ENCODE peak calls at places on chromosomes 11 and 22, in five cellular contexts. V is neuronal stem cell, Z is OCI-LY7, Q is fibroblast of lung, F is HCT116. R is an unnamed sample.

GRCh38 chr11:62108971-62109391 is 14.8 kb upstream of the INCENP start:
- DNase-seq in V (no peak), Z (no peak), Q (no peak), F (no peak), R (no peak)

GRCh38 chr11:13298765-13299164 is 21.2 kb downstream of the BMAL1 start:
- DNase-seq in V (no peak), Z (no peak), Q (no peak), F (no peak), R (no peak)

GRCh38 chr11:121415861-121416260 is 36.3 kb upstream of the SORL1 start:
- DNase-seq in V (no peak), Z (no peak), Q (peak), F (no peak), R (no peak)

GRCh38 chr11:21225860-21226259 is 556.5 kb downstream of the NELL1 start:
- DNase-seq in V (no peak), Z (no peak), Q (no peak), F (no peak), R (no peak)

GRCh38 chr11:78251083-78251699 is 62.5 kb downstream of the USP35 start:
- DNase-seq in V (no peak), Z (no peak), Q (peak), F (no peak), R (no peak)

GRCh38 chr11:112157274-112157766 is 6.6 kb downstream of the IL18 start:
- DNase-seq in V (no peak), Z (no peak), Q (peak), F (peak), R (no peak)

GRCh38 chr22:48068323-48068722 is 1305.9 kb downstream of the TBC1D22A start:
- DNase-seq in V (no peak), Z (no peak), Q (no peak), F (no peak), R (no peak)

GRCh38 chr22:50542416-50542927 is 3.2 kb upstream of the KLHDC7B start:
- DNase-seq in V (no peak), Z (no peak), Q (no peak), F (no peak), R (peak)

GRCh38 chr11:101470414-101470813 is 113.4 kb downstream of the TRPC6 start:
- DNase-seq in V (no peak), Z (no peak), Q (peak), F (no peak), R (no peak)

GRCh38 chr11:61488651-61489291 is 19.8 kb upstream of the LRRC10B start:
- DNase-seq in V (no peak), Z (no peak), Q (peak), F (no peak), R (no peak)

GRCh38 chr11:31264834-31265233 is 104.7 kb downstream of the DCDC1 start:
- DNase-seq in V (no peak), Z (no peak), Q (no peak), F (no peak), R (no peak)

GRCh38 chr11:11426226-11426915 is 73.3 kb upstream of the CSNK2A3 start:
- DNase-seq in V (no peak), Z (no peak), Q (no peak), F (no peak), R (no peak)

GRCh38 chr22:37777122-37777687 is 30.5 kb upstream of the GCAT start:
- DNase-seq in V (no peak), Z (peak), Q (peak), F (peak), R (peak)

DNA sequence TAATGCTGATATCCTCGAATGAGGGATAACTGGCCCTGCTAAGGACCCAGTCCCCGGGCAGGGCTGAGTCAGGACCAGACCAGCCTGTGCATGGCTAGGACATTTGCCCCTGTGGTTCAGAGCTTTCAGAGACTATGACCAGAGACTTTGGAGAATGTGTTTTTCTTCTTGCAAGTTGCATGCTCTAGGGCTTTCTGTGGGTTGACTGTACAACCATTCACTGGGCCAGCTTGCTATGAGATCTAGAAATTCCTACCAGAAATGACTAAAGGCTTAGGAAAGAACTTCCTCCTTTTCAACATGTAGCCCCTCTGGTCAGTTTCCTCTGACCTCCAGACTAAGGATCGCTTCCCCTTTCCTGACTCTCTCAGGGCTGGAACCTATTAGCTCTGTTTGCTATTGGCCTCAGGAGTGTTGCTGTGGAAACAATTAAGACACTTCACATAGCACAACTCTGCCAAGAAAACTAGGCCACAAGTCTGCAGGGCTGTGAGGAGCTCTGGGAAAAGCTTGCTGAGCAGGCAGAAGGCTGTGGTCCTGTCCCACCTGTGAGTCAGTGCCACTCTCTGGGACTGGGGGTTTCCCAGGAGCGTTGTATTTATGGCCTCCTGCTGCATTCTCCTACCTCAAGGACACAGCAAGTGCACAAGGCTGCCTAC is 10.7 kb downstream of the CRY2 start:
- DNase-seq in V (no peak), Z (no peak), Q (peak), F (no peak), R (no peak)
- H3K4me2 ChIP-seq in V (no peak), Z (no peak), Q (peak), F (no peak), R (no peak)

GRCh38 chr11:122882809-122883681 is 486 bp downstream of the JHY start:
- DNase-seq in V (peak), Z (no peak), Q (no peak), F (peak), R (no peak)
- H3K4me2 ChIP-seq in V (peak), Z (no peak), Q (peak), F (peak), R (no peak)

GRCh38 chr11:68159161-68159560 is 38.0 kb upstream of the CHKA start:
- DNase-seq in V (no peak), Z (no peak), Q (no peak), F (no peak), R (no peak)

GRCh38 chr11:68159665-68160064 is 38.5 kb upstream of the CHKA start:
- DNase-seq in V (no peak), Z (no peak), Q (no peak), F (no peak), R (no peak)

GRCh38 chr11:68160100-68160695 is 39.0 kb upstream of the CHKA start:
- DNase-seq in V (no peak), Z (no peak), Q (no peak), F (no peak), R (no peak)

GRCh38 chr11:68153742-68154141 is 32.6 kb upstream of the CHKA start:
- DNase-seq in V (no peak), Z (no peak), Q (no peak), F (no peak), R (no peak)

GRCh38 chr11:68158580-68158979 is 37.4 kb upstream of the CHKA start:
- DNase-seq in V (no peak), Z (no peak), Q (no peak), F (no peak), R (no peak)
- H3K4me2 ChIP-seq in V (no peak), Z (no peak), Q (no peak), F (no peak), R (no peak)

DNA sequence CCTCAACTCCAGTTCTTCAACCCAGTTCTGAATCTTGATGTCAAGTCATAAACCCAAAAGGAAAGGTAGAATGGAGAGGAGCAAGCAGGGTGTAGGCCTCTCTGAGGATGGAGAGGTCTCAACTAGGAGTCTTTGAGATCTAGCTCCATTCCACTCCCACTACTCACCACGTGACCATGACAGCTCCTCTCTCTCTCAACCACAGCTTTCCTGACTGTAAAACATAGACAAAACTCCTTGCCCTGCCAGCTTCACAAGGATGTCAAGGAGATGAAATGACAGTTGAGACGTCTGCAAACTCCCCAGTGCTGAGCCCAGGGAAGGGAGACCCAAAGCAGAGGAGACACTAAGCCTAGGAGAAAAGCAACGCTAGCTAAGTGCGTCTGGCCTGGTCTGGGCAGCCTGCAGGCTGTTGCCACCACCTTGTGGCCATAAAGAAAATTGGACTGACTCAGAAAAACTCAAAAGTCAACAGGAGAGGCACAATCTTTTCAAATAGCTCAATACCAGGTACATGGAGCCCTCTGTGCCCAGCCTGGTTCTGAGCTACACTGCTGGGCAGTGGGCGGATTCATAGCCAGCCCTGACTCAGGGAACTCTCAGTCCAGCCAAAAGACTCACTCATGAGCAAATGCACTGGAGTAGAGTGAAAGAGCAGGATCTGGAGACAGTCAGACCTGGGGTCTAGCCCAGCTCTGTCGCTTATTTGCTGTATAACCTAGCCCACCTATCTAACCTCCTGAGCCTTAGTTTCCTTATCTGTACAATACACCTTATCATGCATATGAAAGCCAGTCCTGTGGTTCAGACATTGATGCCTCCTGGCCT is 3.4 kb downstream of the CLPB start:
- DNase-seq in V (no peak), Z (peak), Q (peak), F (no peak), R (peak)
- H3K4me2 ChIP-seq in V (no peak), Z (peak), Q (no peak), F (no peak), R (peak)

GRCh38 chr22:23893957-23894709 is at the start of gene MIF:
- DNase-seq in V (peak), Z (peak), Q (peak), F (peak), R (peak)
- H3K4me2 ChIP-seq in V (peak), Z (peak), Q (peak), F (peak), R (peak)

DNA sequence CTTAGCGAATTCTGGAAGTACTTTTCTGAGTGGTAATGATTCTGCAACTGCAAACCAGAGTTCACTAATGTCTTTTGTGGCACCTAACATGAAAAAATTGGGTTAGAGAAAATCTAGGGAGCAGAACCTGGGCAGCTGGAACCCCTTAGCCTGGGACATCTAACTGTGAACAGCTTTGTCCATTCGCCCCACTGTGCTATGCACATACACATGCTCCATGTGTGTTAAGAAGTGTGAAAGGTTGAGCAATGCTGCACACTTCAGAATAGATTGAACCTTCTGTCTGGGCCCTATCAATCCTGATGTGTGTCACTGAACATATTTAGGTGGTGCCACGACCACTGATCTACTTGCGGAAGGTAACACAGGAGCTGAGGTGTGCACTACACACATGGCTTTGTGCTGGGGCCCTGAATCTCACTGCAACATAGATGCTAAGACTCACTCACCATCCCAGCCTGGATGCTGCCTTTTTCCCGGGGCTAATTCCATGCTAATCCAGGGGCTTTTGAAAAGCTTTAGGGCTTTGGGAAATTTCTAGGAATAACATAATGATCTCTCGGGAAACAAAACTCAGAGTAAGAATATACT is 976.2 kb downstream of the NTM start:
- DNase-seq in V (no peak), Z (no peak), Q (no peak), F (no peak), R (no peak)
- H3K4me2 ChIP-seq in V (no peak), Z (no peak), Q (no peak), F (no peak), R (no peak)

GRCh38 chr11:87286338-87286737 is 248.6 kb downstream of the TMEM135 start:
- DNase-seq in V (no peak), Z (no peak), Q (no peak), F (no peak), R (no peak)

GRCh38 chr11:87281496-87281895 is 243.8 kb downstream of the TMEM135 start:
- DNase-seq in V (no peak), Z (no peak), Q (peak), F (no peak), R (peak)

GRCh38 chr11:87280143-87280542 is 242.4 kb downstream of the TMEM135 start:
- DNase-seq in V (no peak), Z (no peak), Q (no peak), F (no peak), R (no peak)

DNA sequence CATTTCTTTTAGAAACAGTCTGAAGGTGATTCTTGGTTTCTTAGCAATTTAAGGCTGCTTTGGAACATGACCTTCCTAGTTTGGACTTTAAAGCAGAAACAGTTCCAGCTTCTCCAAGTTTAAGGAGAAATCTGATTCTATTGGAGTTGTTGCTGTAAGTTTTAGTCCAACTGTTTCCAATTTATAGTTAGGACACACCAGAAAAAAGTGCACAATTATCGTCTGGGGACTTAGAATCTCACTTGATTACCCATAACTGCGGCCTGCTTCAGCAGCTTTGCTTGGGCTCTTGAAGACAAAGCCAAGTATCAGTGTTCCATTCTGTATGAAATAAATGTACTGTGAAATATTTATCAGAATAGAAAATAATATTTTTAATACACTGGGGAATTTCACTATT is 246.6 kb downstream of the TMEM135 start:
- DNase-seq in V (no peak), Z (no peak), Q (no peak), F (no peak), R (no peak)
- H3K4me2 ChIP-seq in V (no peak), Z (no peak), Q (no peak), F (no peak), R (no peak)

GRCh38 chr11:313787-314547 is at the start of gene IFITM1:
- DNase-seq in V (no peak), Z (peak), Q (peak), F (no peak), R (peak)

GRCh38 chr11:316031-316701 is 2.3 kb downstream of the IFITM1 start:
- DNase-seq in V (no peak), Z (no peak), Q (no peak), F (no peak), R (no peak)

GRCh38 chr11:315516-315994 is 1.7 kb downstream of the IFITM1 start:
- DNase-seq in V (no peak), Z (no peak), Q (no peak), F (no peak), R (no peak)

GRCh38 chr11:313304-313786 is 495 bp upstream of the IFITM1 start:
- DNase-seq in V (no peak), Z (no peak), Q (no peak), F (no peak), R (no peak)

DNA sequence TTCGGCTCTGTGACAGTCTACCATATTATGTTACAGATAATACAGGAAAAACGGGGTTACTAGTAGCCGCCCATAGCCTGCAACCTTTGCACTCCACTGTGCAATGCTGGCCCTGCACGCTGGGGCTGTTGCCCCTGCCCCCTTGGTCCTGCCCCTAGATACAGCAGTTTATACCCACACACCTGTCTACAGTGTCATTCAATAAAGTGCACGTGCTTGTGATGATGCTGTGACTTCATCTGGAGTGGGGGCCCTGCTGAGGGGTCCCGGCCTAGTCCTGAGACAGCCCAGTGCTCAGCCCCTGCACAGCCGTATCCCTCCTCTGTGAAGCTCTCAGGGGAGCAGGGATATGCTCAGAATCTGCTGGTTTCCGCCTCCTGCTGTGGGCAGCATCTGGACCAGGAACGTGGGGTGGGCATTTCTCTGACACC is 1.2 kb downstream of the IFITM1 start:
- DNase-seq in V (no peak), Z (no peak), Q (no peak), F (no peak), R (no peak)
- H3K4me2 ChIP-seq in V (peak), Z (peak), Q (peak), F (no peak), R (peak)